ENCODE peak calls at places on chromosomes 2 and 18, in five cellular contexts. One of them, this sample, is unnamed.

GRCh38 chr2:5150871-5151270 is 541.3 kb upstream of the SOX11 start:
- DNase-seq in tibial nerve: no peak
- DNase-seq in endothelial cell: no peak
- DNase-seq in HepG2: no peak
- DNase-seq in cardiac muscle cell: no peak
- DNase-seq in this sample: no peak

GRCh38 chr18:22434973-22435608 is 17.4 kb upstream of the CTAGE1 start:
- DNase-seq in tibial nerve: no peak
- DNase-seq in endothelial cell: no peak
- DNase-seq in HepG2: no peak
- DNase-seq in cardiac muscle cell: peak; percentile 58
- DNase-seq in this sample: no peak

GRCh38 chr2:118865106-118865505 is 17.7 kb upstream of the EN1 start:
- DNase-seq in tibial nerve: no peak
- DNase-seq in endothelial cell: no peak
- DNase-seq in HepG2: peak; percentile 56
- DNase-seq in cardiac muscle cell: peak; percentile 71
- DNase-seq in this sample: no peak

GRCh38 chr18:79874553-79875530 is 76.6 kb downstream of the SLC66A2 start:
- DNase-seq in tibial nerve: no peak
- DNase-seq in endothelial cell: no peak
- DNase-seq in HepG2: no peak
- DNase-seq in cardiac muscle cell: no peak
- DNase-seq in this sample: no peak

GRCh38 chr18:2912357-2913299 is 65.8 kb downstream of the EMILIN2 start:
- DNase-seq in tibial nerve: peak; percentile 5
- DNase-seq in endothelial cell: no peak
- DNase-seq in HepG2: no peak
- DNase-seq in cardiac muscle cell: no peak
- DNase-seq in this sample: no peak

GRCh38 chr2:239495175-239495574 is 94.4 kb upstream of the HDAC4 start:
- DNase-seq in tibial nerve: no peak
- DNase-seq in endothelial cell: no peak
- DNase-seq in HepG2: no peak
- DNase-seq in cardiac muscle cell: no peak
- DNase-seq in this sample: no peak

GRCh38 chr18:45589559-45590041 is 25.7 kb upstream of the SLC14A2 start:
- DNase-seq in tibial nerve: no peak
- DNase-seq in endothelial cell: no peak
- DNase-seq in HepG2: no peak
- DNase-seq in cardiac muscle cell: peak; percentile 87
- DNase-seq in this sample: no peak

GRCh38 chr18:70536370-70537062 is 247.7 kb downstream of the SOCS6 start:
- DNase-seq in tibial nerve: no peak
- DNase-seq in endothelial cell: no peak
- DNase-seq in HepG2: no peak
- DNase-seq in cardiac muscle cell: no peak
- DNase-seq in this sample: no peak

GRCh38 chr2:98091738-98092137 is 4.8 kb downstream of the VWA3B start:
- DNase-seq in tibial nerve: no peak
- DNase-seq in endothelial cell: no peak
- DNase-seq in HepG2: no peak
- DNase-seq in cardiac muscle cell: no peak
- DNase-seq in this sample: no peak

GRCh38 chr2:47402555-47402804 is 476 bp upstream of the MSH2 start:
- DNase-seq in tibial nerve: no peak
- DNase-seq in endothelial cell: no peak
- DNase-seq in HepG2: no peak
- DNase-seq in cardiac muscle cell: peak; percentile 20
- DNase-seq in this sample: no peak

GRCh38 chr18:3593381-3593903 is 143.5 kb downstream of the TGIF1 start:
- DNase-seq in tibial nerve: no peak
- DNase-seq in endothelial cell: peak; percentile 27
- DNase-seq in HepG2: no peak
- DNase-seq in cardiac muscle cell: peak; percentile 81
- DNase-seq in this sample: no peak

GRCh38 chr18:60599995-60600394 is 227.4 kb upstream of the MC4R start:
- DNase-seq in tibial nerve: no peak
- DNase-seq in endothelial cell: no peak
- DNase-seq in HepG2: no peak
- DNase-seq in cardiac muscle cell: no peak
- DNase-seq in this sample: no peak

GRCh38 chr2:50491541-50492114 is 540.3 kb downstream of the NRXN1 start:
- DNase-seq in tibial nerve: no peak
- DNase-seq in endothelial cell: peak; percentile 45
- DNase-seq in HepG2: peak; percentile 16
- DNase-seq in cardiac muscle cell: peak; percentile 59
- DNase-seq in this sample: no peak

GRCh38 chr2:34892286-34892685 is 1293.2 kb upstream of the FAM98A start:
- DNase-seq in tibial nerve: no peak
- DNase-seq in endothelial cell: no peak
- DNase-seq in HepG2: no peak
- DNase-seq in cardiac muscle cell: no peak
- DNase-seq in this sample: no peak

GRCh38 chr2:197599285-197599965 is 76.0 kb downstream of the RFTN2 start:
- DNase-seq in tibial nerve: no peak
- DNase-seq in endothelial cell: peak; percentile 15
- DNase-seq in HepG2: peak; percentile 69
- DNase-seq in cardiac muscle cell: peak; percentile 64
- DNase-seq in this sample: no peak

GRCh38 chr2:150282821-150283309 is 204.6 kb downstream of the RND3 start:
- DNase-seq in tibial nerve: peak; percentile 45
- DNase-seq in endothelial cell: no peak
- DNase-seq in HepG2: no peak
- DNase-seq in cardiac muscle cell: peak; percentile 34
- DNase-seq in this sample: no peak

GRCh38 chr2:168210216-168210897 is 37.0 kb downstream of the STK39 start:
- DNase-seq in tibial nerve: no peak
- DNase-seq in endothelial cell: no peak
- DNase-seq in HepG2: no peak
- DNase-seq in cardiac muscle cell: no peak
- DNase-seq in this sample: no peak

GRCh38 chr18:49510393-49511115 is 23.5 kb upstream of the C18orf32 start:
- DNase-seq in tibial nerve: no peak
- DNase-seq in endothelial cell: peak; percentile 54
- DNase-seq in HepG2: no peak
- DNase-seq in cardiac muscle cell: peak; percentile 70
- DNase-seq in this sample: peak; percentile 36

GRCh38 chr2:200288670-200289429 is 17.6 kb upstream of the SPATS2L start:
- DNase-seq in tibial nerve: peak; percentile 18
- DNase-seq in endothelial cell: no peak
- DNase-seq in HepG2: no peak
- DNase-seq in cardiac muscle cell: peak; percentile 54
- DNase-seq in this sample: no peak

GRCh38 chr18:48308755-48309154 is 100.4 kb downstream of the ZBTB7C start:
- DNase-seq in tibial nerve: no peak
- DNase-seq in endothelial cell: no peak
- DNase-seq in HepG2: no peak
- DNase-seq in cardiac muscle cell: no peak
- DNase-seq in this sample: no peak

GRCh38 chr2:227717687-227718567 is at the start of gene SLC19A3:
- DNase-seq in tibial nerve: peak; percentile 75
- DNase-seq in endothelial cell: peak; percentile 79
- DNase-seq in HepG2: peak; percentile 69
- DNase-seq in cardiac muscle cell: peak; percentile 98
- DNase-seq in this sample: peak; percentile 69

GRCh38 chr2:149225446-149225845 is 104.9 kb upstream of the LYPD6 start:
- DNase-seq in tibial nerve: no peak
- DNase-seq in endothelial cell: no peak
- DNase-seq in HepG2: no peak
- DNase-seq in cardiac muscle cell: no peak
- DNase-seq in this sample: no peak

GRCh38 chr18:24246143-24246542 is 107.3 kb downstream of the CABYR start:
- DNase-seq in tibial nerve: no peak
- DNase-seq in endothelial cell: no peak
- DNase-seq in HepG2: no peak
- DNase-seq in cardiac muscle cell: no peak
- DNase-seq in this sample: no peak

GRCh38 chr18:9113468-9114149 is 11.1 kb downstream of the NDUFV2 start:
- DNase-seq in tibial nerve: no peak
- DNase-seq in endothelial cell: no peak
- DNase-seq in HepG2: no peak
- DNase-seq in cardiac muscle cell: no peak
- DNase-seq in this sample: no peak

GRCh38 chr2:231144896-231145295 is 20.1 kb upstream of the HTR2B start:
- DNase-seq in tibial nerve: no peak
- DNase-seq in endothelial cell: no peak
- DNase-seq in HepG2: no peak
- DNase-seq in cardiac muscle cell: no peak
- DNase-seq in this sample: no peak

GRCh38 chr2:3127710-3128109 is 249.9 kb downstream of the EIPR1 start:
- DNase-seq in tibial nerve: no peak
- DNase-seq in endothelial cell: no peak
- DNase-seq in HepG2: no peak
- DNase-seq in cardiac muscle cell: no peak
- DNase-seq in this sample: no peak

GRCh38 chr2:108220942-108221541 is 18.7 kb upstream of the SULT1C3 start:
- DNase-seq in tibial nerve: no peak
- DNase-seq in endothelial cell: no peak
- DNase-seq in HepG2: no peak
- DNase-seq in cardiac muscle cell: no peak
- DNase-seq in this sample: no peak

GRCh38 chr2:241948299-241948897 is 78.9 kb downstream of the RTP5 start:
- DNase-seq in tibial nerve: no peak
- DNase-seq in endothelial cell: no peak
- DNase-seq in HepG2: no peak
- DNase-seq in cardiac muscle cell: no peak
- DNase-seq in this sample: no peak

GRCh38 chr2:176445831-176446433 is 176.7 kb downstream of the MTX2 start:
- DNase-seq in tibial nerve: no peak
- DNase-seq in endothelial cell: no peak
- DNase-seq in HepG2: peak; percentile 13
- DNase-seq in cardiac muscle cell: no peak
- DNase-seq in this sample: no peak

GRCh38 chr2:66430906-66431619 is 3.9 kb upstream of the MEIS1 start:
- DNase-seq in tibial nerve: no peak
- DNase-seq in endothelial cell: no peak
- DNase-seq in HepG2: no peak
- DNase-seq in cardiac muscle cell: no peak
- DNase-seq in this sample: no peak

GRCh38 chr2:222753251-222753824 is 81.9 kb downstream of the MOGAT1 start:
- DNase-seq in tibial nerve: no peak
- DNase-seq in endothelial cell: no peak
- DNase-seq in HepG2: no peak
- DNase-seq in cardiac muscle cell: peak; percentile 55
- DNase-seq in this sample: no peak

GRCh38 chr2:54206596-54206995 is 49.4 kb downstream of the TSPYL6 start:
- DNase-seq in tibial nerve: no peak
- DNase-seq in endothelial cell: peak; percentile 9
- DNase-seq in HepG2: peak; percentile 50
- DNase-seq in cardiac muscle cell: peak; percentile 76
- DNase-seq in this sample: no peak

GRCh38 chr2:54386585-54386984 is 69.5 kb upstream of the SPTBN1 start:
- DNase-seq in tibial nerve: no peak
- DNase-seq in endothelial cell: no peak
- DNase-seq in HepG2: no peak
- DNase-seq in cardiac muscle cell: no peak
- DNase-seq in this sample: no peak

GRCh38 chr2:217930783-217931563 is 71.8 kb downstream of the TNS1 start:
- DNase-seq in tibial nerve: no peak
- DNase-seq in endothelial cell: no peak
- DNase-seq in HepG2: no peak
- DNase-seq in cardiac muscle cell: no peak
- DNase-seq in this sample: no peak

GRCh38 chr2:68110102-68110501 is 47.3 kb upstream of the C1D start:
- DNase-seq in tibial nerve: no peak
- DNase-seq in endothelial cell: no peak
- DNase-seq in HepG2: no peak
- DNase-seq in cardiac muscle cell: no peak
- DNase-seq in this sample: no peak

GRCh38 chr2:74440378-74441110 is 1.2 kb downstream of the RTKN start:
- DNase-seq in tibial nerve: peak; percentile 77
- DNase-seq in endothelial cell: peak; percentile 91
- DNase-seq in HepG2: peak; percentile 95
- DNase-seq in cardiac muscle cell: peak; percentile 90
- DNase-seq in this sample: peak; percentile 87
- TF ChIP-seq CTCF in tibial nerve: peak; percentile 30
- TF ChIP-seq CTCF in endothelial cell: no peak
- TF ChIP-seq CTCF in HepG2: peak; percentile 71
- TF ChIP-seq CTCF in cardiac muscle cell: peak; percentile 13
- TF ChIP-seq CTCF in this sample: peak; percentile 31

DNA sequence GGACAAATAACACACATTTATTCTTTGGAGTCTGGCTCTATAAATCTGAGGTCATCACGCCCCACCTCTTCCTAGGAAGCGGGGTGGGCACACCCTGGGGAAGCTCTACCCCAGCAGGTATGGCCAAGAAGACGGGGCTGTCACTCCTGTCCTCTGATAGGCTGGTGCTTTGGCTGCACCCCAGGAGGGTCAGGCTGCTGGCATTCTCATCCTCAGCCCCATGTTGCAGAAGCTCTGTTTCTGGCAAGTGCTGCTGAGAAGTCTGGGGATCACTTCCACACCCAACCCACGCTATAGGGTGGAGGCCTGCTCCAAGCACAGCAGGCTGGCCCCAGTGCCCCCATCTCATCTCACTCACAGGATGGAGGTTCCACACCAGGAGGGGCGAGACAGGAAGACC is 17.6 kb downstream of the ARHGEF4 start:
- DNase-seq in tibial nerve: no peak
- DNase-seq in endothelial cell: no peak
- DNase-seq in HepG2: no peak
- DNase-seq in cardiac muscle cell: no peak
- DNase-seq in this sample: no peak
- TF ChIP-seq CTCF in tibial nerve: no peak
- TF ChIP-seq CTCF in endothelial cell: no peak
- TF ChIP-seq CTCF in HepG2: no peak
- TF ChIP-seq CTCF in cardiac muscle cell: no peak
- TF ChIP-seq CTCF in this sample: no peak

DNA sequence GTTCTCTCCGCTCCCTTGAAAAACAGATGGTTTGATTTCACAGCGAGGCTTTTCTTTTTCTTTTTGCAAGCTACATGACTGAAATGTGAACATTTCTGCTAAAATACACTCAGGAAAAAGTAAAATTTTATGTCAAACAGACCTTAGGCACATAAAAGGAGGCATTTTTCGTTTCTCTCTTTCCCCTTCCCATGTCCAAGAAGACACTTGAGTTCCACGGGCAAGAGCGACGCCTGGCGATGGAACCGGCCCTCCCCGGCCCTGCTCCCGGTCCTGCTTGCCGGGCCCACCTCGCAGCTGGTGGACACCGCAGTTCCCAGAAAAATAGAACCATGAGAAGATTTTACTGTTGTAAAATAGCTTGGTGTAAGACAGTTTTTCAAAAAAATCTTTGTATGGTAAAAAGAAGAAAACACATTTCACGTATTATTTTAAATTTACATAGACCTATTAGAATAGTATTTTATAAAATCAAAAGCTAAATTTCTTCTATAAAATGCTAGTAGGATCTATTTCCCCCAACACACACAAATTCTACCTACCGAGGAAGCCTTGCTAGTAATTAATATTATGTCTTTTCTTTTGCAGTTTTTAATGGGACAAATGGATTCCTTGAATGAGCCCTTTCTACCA is 2.3 kb upstream of the ALKAL2 start:
- DNase-seq in tibial nerve: peak; percentile 44
- DNase-seq in endothelial cell: peak; percentile 81
- DNase-seq in HepG2: peak; percentile 76
- DNase-seq in cardiac muscle cell: peak; percentile 83
- DNase-seq in this sample: peak; percentile 55
- TF ChIP-seq CTCF in tibial nerve: peak; percentile 67
- TF ChIP-seq CTCF in endothelial cell: no peak
- TF ChIP-seq CTCF in HepG2: peak; percentile 96
- TF ChIP-seq CTCF in cardiac muscle cell: peak; percentile 91
- TF ChIP-seq CTCF in this sample: peak; percentile 73

GRCh38 chr2:9552491-9553178 is 3.0 kb downstream of the ADAM17 start:
- DNase-seq in tibial nerve: no peak
- DNase-seq in endothelial cell: no peak
- DNase-seq in HepG2: no peak
- DNase-seq in cardiac muscle cell: peak; percentile 89
- DNase-seq in this sample: no peak
- TF ChIP-seq CTCF in tibial nerve: no peak
- TF ChIP-seq CTCF in endothelial cell: no peak
- TF ChIP-seq CTCF in HepG2: no peak
- TF ChIP-seq CTCF in cardiac muscle cell: no peak
- TF ChIP-seq CTCF in this sample: no peak